ENCODE peak calls at places on chromosomes 5 and 9, in six cellular contexts. R is CD8-positive, alpha-beta memory T cell; K is transverse colon; P is GM23248; A is PC-3; O is CD8-positive, alpha-beta T cell. T is an unnamed sample. For H3K27me3 and H3K36me3, the result is how much of the 10 kb centered on the place peaks cover.

GRCh38 chr5:123365163-123365562 is 58.0 kb downstream of the CEP120 start:
- DNase-seq in P (peak), R (no peak), K (no peak), A (no peak), O (no peak), T (no peak)

GRCh38 chr5:128091579-128091978 is 8.0 kb downstream of the SLC12A2 start:
- DNase-seq in R (no peak), K (no peak), P (no peak), A (no peak), O (no peak), T (no peak)

GRCh38 chr5:89377752-89378455 is 494.9 kb upstream of the MEF2C start:
- DNase-seq in R (no peak), O (no peak), A (peak), P (peak), K (no peak), T (no peak)

GRCh38 chr5:55320571-55320970 is 12.8 kb downstream of the MTREX start:
- DNase-seq in K (no peak), A (no peak), O (no peak), P (peak), R (no peak), T (no peak)

GRCh38 chr5:173954671-173955605 is 34.0 kb upstream of the C5orf47 start:
- DNase-seq in P (peak), O (no peak), K (no peak), R (no peak), A (peak), T (no peak)

GRCh38 chr9:19050637-19051591 is 1.7 kb downstream of the RRAGA start:
- DNase-seq in O (no peak), K (no peak), A (peak), P (no peak), R (no peak), T (no peak)

GRCh38 chr9:130069048-130069447 is 15.3 kb downstream of the GPR107 start:
- DNase-seq in O (no peak), R (no peak), P (no peak), A (no peak), K (no peak), T (no peak)

GRCh38 chr9:91419222-91420191 is 4.1 kb downstream of the NFIL3 start:
- DNase-seq in O (no peak), A (peak), R (no peak), K (peak), P (peak), T (no peak)

GRCh38 chr9:85237478-85237877 is 504.3 kb downstream of the AGTPBP1 start:
- DNase-seq in P (no peak), O (no peak), R (no peak), K (no peak), A (no peak), T (no peak)

GRCh38 chr9:69083321-69083720 is 47.8 kb downstream of the FXN start:
- DNase-seq in P (no peak), A (no peak), O (no peak), K (no peak), R (no peak), T (no peak)

GRCh38 chr5:32225445-32225844 is 51.3 kb upstream of the GOLPH3 start:
- DNase-seq in O (no peak), A (no peak), R (no peak), P (peak), K (no peak), T (no peak)

GRCh38 chr9:127751269-127752054 is 16.4 kb upstream of the TOR2A start:
- DNase-seq in P (peak), O (no peak), K (no peak), A (peak), R (no peak), T (peak)
- H3K27me3 ChIP-seq in P (under half), O (under half), K (half or more), A (under half), R (under half), T (under half)

GRCh38 chr9:86903461-86904010 is 43.8 kb downstream of the GAS1 start:
- DNase-seq in P (no peak), A (no peak), K (no peak), O (no peak), R (no peak), T (peak)
- H3K4me3 ChIP-seq in P (peak), A (no peak), K (no peak), O (no peak), R (no peak), T (peak)

GRCh38 chr9:651372-651771 is 190.1 kb upstream of the DMRT1 start:
- DNase-seq in P (no peak), O (no peak), A (no peak), R (no peak), K (no peak), T (no peak)

GRCh38 chr9:649128-650074 is 192.1 kb upstream of the DMRT1 start:
- DNase-seq in K (no peak), A (no peak), P (no peak), R (no peak), O (no peak), T (no peak)

GRCh38 chr9:647522-647921 is 194.0 kb upstream of the DMRT1 start:
- DNase-seq in K (no peak), O (no peak), R (no peak), A (no peak), P (no peak), T (no peak)

GRCh38 chr9:652896-653295 is 188.6 kb upstream of the DMRT1 start:
- DNase-seq in A (no peak), R (no peak), P (no peak), K (peak), O (no peak), T (no peak)

GRCh38 chr9:650362-650761 is 191.1 kb upstream of the DMRT1 start:
- DNase-seq in P (peak), O (no peak), R (no peak), A (no peak), K (no peak), T (peak)
- H3K36me3 ChIP-seq in P (under half), O (under half), R (under half), A (under half), K (under half), T (under half)

GRCh38 chr9:114638441-114638840 is 19.2 kb downstream of the TEX53 start:
- DNase-seq in K (no peak), R (no peak), P (no peak), O (no peak), A (no peak), T (no peak)

GRCh38 chr9:114629563-114630090 is 18.5 kb downstream of the TMEM268 start:
- DNase-seq in R (no peak), O (no peak), P (peak), K (no peak), A (no peak), T (no peak)

GRCh38 chr9:114631166-114631565 is 20.1 kb downstream of the TMEM268 start:
- DNase-seq in R (no peak), K (no peak), O (no peak), P (no peak), A (no peak), T (no peak)

GRCh38 chr9:114633452-114634089 is 22.5 kb downstream of the TMEM268 start:
- DNase-seq in R (no peak), O (no peak), A (peak), K (no peak), P (peak), T (no peak)

GRCh38 chr9:114634387-114634786 is 23.2 kb downstream of the TEX53 start:
- DNase-seq in K (no peak), P (no peak), R (no peak), O (no peak), A (no peak), T (no peak)
- H3K27me3 ChIP-seq in K (under half), P (under half), R (under half), O (under half), A (under half), T (under half)

GRCh38 chr5:9627541-9627940 is 2.6 kb downstream of the TAS2R1 start:
- DNase-seq in A (no peak), P (no peak), K (no peak), R (no peak), O (no peak), T (no peak)
- H3K4me3 ChIP-seq in A (no peak), P (no peak), K (no peak), R (no peak), O (no peak), T (no peak)

DNA sequence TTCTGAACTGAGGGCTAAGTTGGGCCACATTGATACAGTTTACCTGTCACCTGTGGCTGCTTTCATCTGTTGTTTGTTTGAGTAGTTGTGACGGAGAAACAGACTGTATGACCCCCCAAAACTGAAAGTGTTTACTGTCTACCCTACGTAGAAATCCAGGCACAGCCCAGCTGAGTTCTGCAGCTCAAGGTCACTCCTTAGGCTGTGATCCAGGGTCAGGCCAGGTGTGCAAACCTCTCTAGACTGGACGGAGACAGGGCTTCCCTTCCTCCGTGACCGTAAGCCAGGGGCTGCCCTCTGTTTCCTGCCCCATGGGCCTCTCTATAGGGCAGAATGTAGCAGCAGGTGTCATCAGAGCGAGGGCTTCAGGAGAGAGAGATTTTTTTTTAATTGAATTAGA is 207.9 kb upstream of the OTULINL start:
- DNase-seq in P (no peak), O (no peak), K (no peak), R (no peak), A (no peak), T (no peak)
- H3K36me3 ChIP-seq in P (half or more), O (under half), K (under half), R (under half), A (half or more), T (under half)

GRCh38 chr5:150780180-150780692 is 1.7 kb downstream of the SMIM3 start:
- DNase-seq in K (peak), O (no peak), P (peak), A (no peak), R (no peak), T (no peak)
- H3K27me3 ChIP-seq in K (under half), O (under half), P (under half), A (under half), R (under half), T (under half)

GRCh38 chr5:141513627-141514329 is 24.9 kb downstream of the PCDHGC5 start:
- DNase-seq in A (no peak), R (no peak), P (peak), K (peak), O (peak), T (peak)
- H3K4me3 ChIP-seq in A (no peak), R (peak), P (peak), K (peak), O (peak), T (peak)

GRCh38 chr9:120765910-120766309 is 27.3 kb downstream of the FBXW2 start:
- DNase-seq in P (no peak), R (no peak), K (no peak), O (no peak), A (no peak), T (no peak)
- H3K36me3 ChIP-seq in P (under half), R (under half), K (under half), O (half or more), A (under half), T (under half)

GRCh38 chr5:135066781-135067430 is 32.9 kb upstream of the PITX1 start:
- DNase-seq in R (no peak), O (no peak), K (no peak), P (no peak), A (no peak), T (no peak)
- H3K27me3 ChIP-seq in R (under half), O (under half), K (under half), P (under half), A (under half), T (under half)

T was measured in H7.